ENCODE peak calls at places on chromosomes 16 and 17, in six cellular contexts. C is glutamatergic neuron, A is putamen, U is keratinocyte, R is NCI-H1092, E is lower lobe of right lung. X is an unnamed sample.

GRCh38 chr17:31740611-31741082 is 118.4 kb downstream of the COPRS start:
- DNase-seq in U (no peak), R (no peak), C (no peak), E (no peak), A (no peak), X (no peak)

GRCh38 chr17:437545-437944 is 84.9 kb upstream of the RPH3AL start:
- DNase-seq in R (no peak), E (no peak), A (no peak), U (no peak), C (no peak), X (no peak)

GRCh38 chr16:73864868-73865267 is 431.7 kb upstream of the PSMD7 start:
- DNase-seq in R (no peak), E (no peak), C (no peak), U (no peak), A (no peak), X (no peak)

GRCh38 chr16:66130296-66130910 is 236.1 kb upstream of the CDH5 start:
- DNase-seq in R (no peak), A (no peak), U (no peak), E (no peak), C (no peak), X (no peak)

GRCh38 chr16:48184681-48185080 is 28.9 kb upstream of the ABCC12 start:
- DNase-seq in R (no peak), U (no peak), A (no peak), E (no peak), C (no peak), X (no peak)

GRCh38 chr17:69669441-69670178 is 255.1 kb downstream of the MAP2K6 start:
- DNase-seq in A (no peak), U (no peak), C (no peak), E (no peak), R (peak; percentile 51), X (no peak)

GRCh38 chr16:57513371-57514102 is 22.8 kb downstream of the CCDC102A start:
- DNase-seq in R (no peak), U (no peak), C (no peak), E (peak; percentile 79), A (no peak), X (no peak)

GRCh38 chr17:46842835-46843234 is 8.5 kb upstream of the WNT9B start:
- DNase-seq in A (no peak), R (no peak), C (no peak), E (peak; percentile 4), U (no peak), X (no peak)

GRCh38 chr17:76709077-76709950 is 1.5 kb downstream of the MXRA7 start:
- DNase-seq in U (no peak), A (peak; percentile 70), R (no peak), C (peak; percentile 77), E (peak; percentile 68), X (peak; percentile 18)

GRCh38 chr17:47829870-47830269 is 1.5 kb downstream of the MRPL10 start:
- DNase-seq in C (no peak), U (no peak), A (no peak), R (no peak), E (no peak), X (no peak)

GRCh38 chr16:74991593-74992403 is 6.9 kb upstream of the WDR59 start:
- DNase-seq in E (no peak), U (no peak), R (no peak), A (no peak), C (no peak), X (no peak)

GRCh38 chr16:87457724-87458423 is 35.0 kb downstream of the ZCCHC14 start:
- DNase-seq in A (no peak), U (peak; percentile 67), R (no peak), C (no peak), E (no peak), X (no peak)

GRCh38 chr17:73160980-73161630 is 3.7 kb upstream of the SSTR2 start:
- DNase-seq in R (no peak), C (no peak), A (no peak), E (no peak), U (no peak), X (peak; percentile 68)

GRCh38 chr17:41895617-41896016 is 23.1 kb downstream of the ACLY start:
- DNase-seq in R (no peak), A (no peak), E (no peak), U (no peak), C (no peak), X (no peak)

GRCh38 chr16:53154513-53154912 is 99.7 kb downstream of the CHD9 start:
- DNase-seq in C (peak; percentile 48), R (no peak), A (no peak), U (no peak), E (no peak), X (no peak)

GRCh38 chr17:75454193-75454592 is 2.2 kb upstream of the TMEM94 start:
- DNase-seq in U (no peak), C (no peak), R (no peak), A (no peak), E (no peak), X (no peak)

X was measured in NCI-H146.